ENCODE peak calls at places on chromosomes 16 and 17, in seven cellular contexts. P is CD4-positive, CD25-positive, alpha-beta regulatory T cell; Y is lower lobe of right lung; R is SK-N-SH; U is left ventricle myocardium inferior; M is heart right ventricle; S is tibial nerve. E is an unnamed sample.
A peak's percentile ranks its signal among the peaks of the same experiment; 100 is the strongest.

GRCh38 chr17:63550816-63551639 is 751 bp downstream of the DCAF7 start:
- DNase-seq in Y (no peak), R (peak; percentile 72), S (no peak), U (no peak), M (no peak), P (peak; percentile 10), E (peak; percentile 12)

GRCh38 chr17:59800530-59800942 is 92.2 kb downstream of the TUBD1 start:
- DNase-seq in U (no peak), Y (no peak), S (no peak), R (no peak), M (no peak), P (no peak), E (no peak)

GRCh38 chr16:31128711-31129567 is 6.6 kb downstream of the PRSS8 start:
- DNase-seq in U (peak; percentile 40), P (no peak), S (no peak), Y (peak; percentile 88), M (no peak), R (no peak), E (peak; percentile 87)

GRCh38 chr17:3529817-3530741 is 27.5 kb downstream of the TRPV3 start:
- DNase-seq in S (peak; percentile 30), P (no peak), Y (no peak), R (no peak), U (peak; percentile 85), M (peak; percentile 68), E (no peak)

GRCh38 chr17:39787743-39788484 is 50.2 kb downstream of the GRB7 start:
- DNase-seq in M (no peak), U (no peak), Y (no peak), R (no peak), P (no peak), S (no peak), E (no peak)

GRCh38 chr16:56912746-56913703 is 18.9 kb upstream of the HERPUD1 start:
- DNase-seq in S (no peak), R (no peak), U (no peak), M (no peak), Y (no peak), P (no peak), E (no peak)

GRCh38 chr17:43584666-43585102 is 38.5 kb upstream of the ETV4 start:
- DNase-seq in P (no peak), U (no peak), R (no peak), Y (no peak), M (no peak), S (no peak), E (no peak)

GRCh38 chr16:11557811-11558210 is 28.9 kb downstream of the LITAF start:
- DNase-seq in R (no peak), M (peak; percentile 32), P (no peak), Y (no peak), U (peak; percentile 65), S (peak; percentile 47), E (no peak)

GRCh38 chr16:81836279-81837054 is 57.4 kb downstream of the PLCG2 start:
- DNase-seq in R (no peak), Y (no peak), M (no peak), S (no peak), U (no peak), P (no peak), E (no peak)

GRCh38 chr17:7707446-7707845 is 2.4 kb downstream of the EFNB3 start:
- DNase-seq in Y (no peak), P (no peak), R (peak; percentile 74), S (no peak), M (no peak), U (no peak), E (no peak)

GRCh38 chr17:70166571-70166970 is 2.8 kb upstream of the KCNJ2 start:
- DNase-seq in Y (no peak), R (no peak), M (no peak), P (no peak), U (no peak), S (no peak), E (no peak)

GRCh38 chr16:84166796-84167695 is 19.8 kb downstream of the TAF1C start:
- DNase-seq in R (no peak), S (no peak), Y (no peak), U (no peak), M (no peak), P (no peak), E (no peak)

GRCh38 chr17:12342161-12342560 is 321.5 kb downstream of the MAP2K4 start:
- DNase-seq in U (no peak), M (no peak), P (no peak), Y (no peak), S (no peak), R (no peak), E (no peak)

GRCh38 chr17:80870401-80870800 is 121.2 kb upstream of the CHMP6 start:
- DNase-seq in U (no peak), M (no peak), R (no peak), Y (peak; percentile 13), S (no peak), P (peak; percentile 40), E (no peak)

GRCh38 chr16:17775061-17775460 is 304.3 kb upstream of the XYLT1 start:
- DNase-seq in S (no peak), R (no peak), Y (no peak), M (no peak), P (no peak), U (no peak), E (no peak)

GRCh38 chr17:35766903-35767510 is 6.3 kb downstream of the C17orf50 start:
- DNase-seq in P (peak; percentile 46), R (peak; percentile 81), S (no peak), U (no peak), M (peak; percentile 44), Y (no peak), E (peak; percentile 16)

GRCh38 chr17:63675607-63676539 is 24.1 kb downstream of the LIMD2 start:
- DNase-seq in S (peak; percentile 63), P (no peak), M (peak; percentile 91), Y (peak; percentile 86), U (peak; percentile 65), R (peak; percentile 85), E (peak; percentile 84)

GRCh38 chr16:88740727-88741055 is 34.4 kb downstream of the CTU2 start:
- DNase-seq in S (no peak), R (no peak), U (no peak), P (no peak), M (no peak), Y (no peak), E (no peak)

GRCh38 chr17:39962642-39963220 is at the start of gene GSDMA:
- DNase-seq in M (no peak), P (peak; percentile 74), U (no peak), R (no peak), Y (no peak), S (no peak), E (no peak)

GRCh38 chr17:3835410-3836229 is 10.4 kb downstream of the NCBP3 start:
- DNase-seq in Y (no peak), S (no peak), M (peak; percentile 56), R (no peak), U (no peak), P (no peak), E (no peak)

GRCh38 chr16:64339052-64339770 is 782.7 kb downstream of the CDH11 start:
- DNase-seq in U (no peak), P (no peak), Y (no peak), M (no peak), R (no peak), S (no peak), E (no peak)

DNA sequence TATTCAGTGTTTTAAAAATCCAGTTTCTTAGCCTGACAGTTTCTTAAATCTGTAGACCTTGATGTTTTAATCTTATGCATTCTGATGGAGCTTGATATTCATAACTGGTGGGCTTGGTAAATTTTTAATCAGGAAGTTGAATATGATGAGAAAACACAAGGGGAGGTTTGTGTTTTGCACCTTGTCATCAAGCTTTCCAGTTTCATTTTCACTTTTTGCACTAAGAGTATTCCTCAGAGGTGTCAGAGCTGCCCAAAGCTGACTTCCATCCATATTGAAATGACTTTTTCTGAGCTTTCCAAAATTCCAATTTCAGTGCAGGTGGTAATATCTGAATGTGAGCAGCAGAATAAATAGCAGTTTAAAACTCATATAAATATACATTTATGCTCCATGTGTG is 555.0 kb upstream of the RBFOX1 start:
- DNase-seq in P (no peak), Y (no peak), U (no peak), S (no peak), R (no peak), M (no peak), E (no peak)
- H3K4me1 ChIP-seq in P (no peaks in the 10 kb centered on the region), Y (no peaks in the 10 kb centered on the region), U (no peaks in the 10 kb centered on the region), S (no peaks in the 10 kb centered on the region), R (no peaks in the 10 kb centered on the region), M (no peaks in the 10 kb centered on the region), E (no peaks in the 10 kb centered on the region)

DNA sequence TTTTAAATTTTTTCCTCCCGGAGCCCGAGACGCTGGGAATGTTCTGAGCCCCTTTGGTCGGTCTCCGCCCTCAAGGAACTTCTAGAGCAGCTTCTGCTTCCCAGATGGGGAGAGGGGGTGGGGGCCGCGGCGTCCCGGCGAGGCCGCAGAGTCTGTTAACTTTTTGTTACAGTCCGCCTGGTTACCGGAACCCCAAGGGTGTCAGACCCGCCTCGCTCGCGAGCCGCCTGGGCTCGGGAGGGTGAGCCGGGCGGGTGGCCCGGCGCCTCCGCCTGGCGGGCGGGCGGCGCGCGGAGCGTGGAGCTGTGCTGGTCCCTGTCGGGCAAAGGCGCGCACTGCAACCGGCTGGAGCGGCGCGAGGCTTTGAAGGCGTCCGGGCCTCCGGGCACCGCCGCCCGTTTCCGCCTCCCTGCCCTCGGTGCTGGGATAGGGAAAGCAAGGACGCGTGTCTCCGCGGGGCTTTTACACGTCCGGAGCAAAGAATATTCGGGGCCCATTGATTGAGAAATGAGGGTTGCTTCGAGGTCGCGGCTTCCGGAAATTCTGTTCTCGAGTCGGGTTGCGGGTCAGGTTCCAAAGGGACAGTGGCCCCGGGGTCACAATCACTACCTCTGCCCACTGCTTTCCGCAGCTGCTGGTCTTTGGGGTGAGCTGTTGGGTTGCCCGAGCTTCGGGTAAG is 1.7 kb downstream of the HS3ST3B1 start:
- DNase-seq in M (peak; percentile 77), R (peak; percentile 92), P (peak; percentile 86), Y (peak; percentile 92), U (peak; percentile 84), S (peak; percentile 46), E (peak; percentile 88)
- H3K27me3 ChIP-seq in M (peaks cover 74% of the 10 kb centered on the region), R (peaks cover 25% of the 10 kb centered on the region), P (peaks cover 3% of the 10 kb centered on the region), Y (peaks cover 84% of the 10 kb centered on the region), U (peaks cover 97% of the 10 kb centered on the region), S (peaks cover 97% of the 10 kb centered on the region), E (peaks cover 99% of the 10 kb centered on the region)

DNA sequence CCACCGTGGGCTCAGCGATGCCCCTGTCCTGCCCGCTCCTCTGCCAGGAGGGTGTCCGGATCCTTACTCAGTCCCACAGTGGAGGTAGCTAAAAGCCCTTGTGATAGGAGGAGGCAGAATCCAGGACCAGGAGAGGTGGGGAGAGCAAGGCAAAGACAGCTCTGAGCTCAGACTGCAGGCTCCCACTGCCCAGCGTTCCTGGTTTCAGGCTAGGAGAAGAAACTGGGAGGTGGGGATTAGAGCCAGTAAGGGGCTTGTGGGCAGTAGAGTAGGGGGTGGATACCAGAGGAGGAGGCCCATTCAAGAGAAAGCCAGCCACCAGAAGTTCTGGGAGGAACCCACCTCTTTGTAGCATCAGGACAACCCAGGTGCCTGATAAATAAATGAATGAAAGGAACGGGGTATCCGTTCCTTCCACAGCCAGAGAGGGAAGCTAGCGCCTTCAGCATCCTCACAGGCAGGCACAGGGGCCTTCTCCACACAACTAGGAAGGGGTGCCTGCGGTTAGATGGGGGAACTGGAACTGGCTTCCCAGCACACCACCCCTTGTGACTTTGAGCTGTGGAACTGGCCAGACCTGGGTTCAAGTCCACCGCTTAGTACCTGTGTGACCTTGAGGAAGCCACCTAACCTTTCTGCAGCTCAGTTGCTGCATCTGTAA is 2.3 kb downstream of the IL21R start:
- DNase-seq in M (no peak), Y (no peak), P (peak; percentile 43), R (no peak), U (no peak), S (no peak), E (no peak)
- H3K4me1 ChIP-seq in M (peaks cover 4% of the 10 kb centered on the region), Y (peaks cover 41% of the 10 kb centered on the region), P (peaks cover 71% of the 10 kb centered on the region), R (peaks cover 18% of the 10 kb centered on the region), U (peaks cover 17% of the 10 kb centered on the region), S (peaks cover 15% of the 10 kb centered on the region), E (peaks cover 59% of the 10 kb centered on the region)

GRCh38 chr16:21281698-21282389 is 3.8 kb upstream of the CRYM start:
- DNase-seq in R (no peak), P (no peak), U (no peak), S (no peak), M (no peak), Y (no peak), E (no peak)
- H3K27me3 ChIP-seq in R (peaks cover 24% of the 10 kb centered on the region), P (peaks cover 39% of the 10 kb centered on the region), U (peaks cover 61% of the 10 kb centered on the region), S (peaks cover 76% of the 10 kb centered on the region), M (peaks cover 17% of the 10 kb centered on the region), Y (peaks cover 49% of the 10 kb centered on the region), E (peaks cover 30% of the 10 kb centered on the region)

E was measured in left lung.